ENCODE peak calls at places on chromosomes 3 and 15, in five cellular contexts. V is heart right ventricle, X is brain microvascular endothelial cell, P is H1, N is SJSA1. R is an unnamed sample.

GRCh38 chr3:71120012-71120411 is 463.5 kb downstream of the FOXP1 start:
- DNase-seq in V (no peak), X (no peak), P (no peak), N (no peak), R (peak)

GRCh38 chr15:80203361-80203885 is 48.6 kb downstream of the CTXND1 start:
- DNase-seq in V (no peak), X (no peak), P (no peak), N (peak), R (no peak)

GRCh38 chr3:59780209-59780608 is 730.4 kb upstream of the CFAP20DC start:
- DNase-seq in V (no peak), X (no peak), P (no peak), N (no peak), R (no peak)

GRCh38 chr3:113947372-113948014 is at the start of gene ZDHHC23:
- DNase-seq in V (peak), X (peak), P (peak), N (peak), R (no peak)

GRCh38 chr3:98695816-98696215 is 67.3 kb upstream of the ST3GAL6 start:
- DNase-seq in V (no peak), X (no peak), P (no peak), N (no peak), R (no peak)

GRCh38 chr3:37601832-37602231 is 259.8 kb upstream of the CTDSPL start:
- DNase-seq in V (no peak), X (no peak), P (no peak), N (no peak), R (no peak)

GRCh38 chr3:13420051-13420816 is at the start of gene NUP210:
- DNase-seq in V (no peak), X (no peak), P (peak), N (no peak), R (no peak)

GRCh38 chr3:140629351-140630137 is 48.3 kb upstream of the TRIM42 start:
- DNase-seq in V (no peak), X (peak), P (no peak), N (no peak), R (peak)

GRCh38 chr3:153835540-153835939 is 285.6 kb upstream of the ARHGEF26 start:
- DNase-seq in V (no peak), X (no peak), P (no peak), N (no peak), R (no peak)

GRCh38 chr15:66221126-66221525 is 32.4 kb downstream of the MEGF11 start:
- DNase-seq in V (no peak), X (no peak), P (no peak), N (no peak), R (no peak)

GRCh38 chr15:47500823-47501222 is 216.5 kb upstream of the SEMA6D start:
- DNase-seq in V (no peak), X (no peak), P (no peak), N (no peak), R (no peak)

GRCh38 chr15:80695099-80695910 is at the start of gene ABHD17C:
- DNase-seq in V (peak), X (peak), P (peak), N (peak), R (no peak)

GRCh38 chr15:65115086-65115485 is at the start of gene UBAP1L:
- DNase-seq in V (no peak), X (no peak), P (no peak), N (no peak), R (no peak)

GRCh38 chr3:44439499-44440295 is 37.8 kb downstream of the ZNF445 start:
- DNase-seq in V (peak), X (peak), P (no peak), N (no peak), R (no peak)

GRCh38 chr3:128933922-128934253 is 54.5 kb downstream of the ACAD9 start:
- DNase-seq in V (no peak), X (no peak), P (peak), N (peak), R (no peak)

GRCh38 chr15:40354408-40355171 is 3.4 kb upstream of the DISP2 start:
- DNase-seq in V (no peak), X (no peak), P (peak), N (no peak), R (no peak)

GRCh38 chr3:99902091-99902490 is 84.4 kb downstream of the CMSS1 start:
- DNase-seq in V (no peak), X (peak), P (no peak), N (no peak), R (no peak)

GRCh38 chr3:187902938-187903337 is 157.7 kb upstream of the BCL6 start:
- DNase-seq in V (no peak), X (no peak), P (no peak), N (no peak), R (no peak)

GRCh38 chr15:101314301-101314700 is 19.3 kb upstream of the SNRPA1 start:
- DNase-seq in V (no peak), X (no peak), P (no peak), N (no peak), R (no peak)

GRCh38 chr15:95843241-95843851 is 487.2 kb upstream of the NR2F2 start:
- DNase-seq in V (peak), X (peak), P (no peak), N (no peak), R (no peak)

GRCh38 chr3:117616213-117616612 is 906.6 kb downstream of the TUSC7 start:
- DNase-seq in V (no peak), X (no peak), P (no peak), N (no peak), R (no peak)

GRCh38 chr15:95837605-95838004 is 492.9 kb upstream of the NR2F2 start:
- DNase-seq in V (no peak), X (no peak), P (no peak), N (no peak), R (no peak)

GRCh38 chr3:182243625-182244024 is 531.9 kb downstream of the SOX2 start:
- DNase-seq in V (no peak), X (no peak), P (no peak), N (no peak), R (no peak)

GRCh38 chr3:182242563-182242962 is 530.8 kb downstream of the SOX2 start:
- DNase-seq in V (no peak), X (no peak), P (no peak), N (no peak), R (no peak)

GRCh38 chr3:182245059-182245458 is 533.3 kb downstream of the SOX2 start:
- DNase-seq in V (no peak), X (no peak), P (no peak), N (no peak), R (no peak)

GRCh38 chr3:182241777-182242556 is 530.2 kb downstream of the SOX2 start:
- DNase-seq in V (peak), X (no peak), P (no peak), N (no peak), R (no peak)

DNA sequence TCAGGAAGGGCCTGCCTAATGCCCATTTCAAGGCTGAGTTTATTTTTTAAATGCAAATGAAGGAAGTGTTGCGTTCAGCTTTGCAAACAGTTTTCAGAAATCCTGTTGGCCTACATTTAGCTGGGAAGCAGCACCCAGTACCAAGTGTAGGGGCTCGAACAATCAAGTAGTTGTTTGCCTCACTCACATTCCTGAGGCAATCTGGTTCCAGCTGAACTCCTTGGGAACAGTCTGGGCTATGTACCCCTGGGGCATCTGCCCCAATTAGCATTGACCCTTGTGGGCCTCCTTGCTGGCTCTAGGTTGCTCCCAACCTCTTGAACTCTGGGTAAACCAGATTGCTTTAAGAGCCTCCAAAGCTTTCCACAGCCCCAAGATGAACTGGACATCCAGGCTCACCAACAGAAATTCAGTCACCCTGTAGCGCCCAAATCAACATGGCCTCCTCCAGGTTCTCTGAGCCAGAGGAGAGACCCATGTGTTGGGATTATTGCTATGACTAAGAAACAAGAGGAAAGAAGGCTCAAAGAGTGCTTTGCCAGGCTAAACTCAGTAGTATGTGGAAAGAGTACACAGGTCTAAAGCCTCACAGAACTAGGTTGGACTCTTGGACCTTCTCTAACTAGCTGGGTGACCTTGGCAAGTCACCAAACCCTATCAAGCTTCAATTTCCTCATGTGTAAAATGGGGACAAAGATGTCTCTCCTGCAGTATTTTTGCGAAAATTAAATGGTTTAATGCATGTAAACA is 532.7 kb downstream of the SOX2 start:
- DNase-seq in V (no peak), X (no peak), P (no peak), N (no peak), R (no peak)
- H3K27ac ChIP-seq in V (no peak), X (no peak), P (no peak), N (no peak), R (no peak)

DNA sequence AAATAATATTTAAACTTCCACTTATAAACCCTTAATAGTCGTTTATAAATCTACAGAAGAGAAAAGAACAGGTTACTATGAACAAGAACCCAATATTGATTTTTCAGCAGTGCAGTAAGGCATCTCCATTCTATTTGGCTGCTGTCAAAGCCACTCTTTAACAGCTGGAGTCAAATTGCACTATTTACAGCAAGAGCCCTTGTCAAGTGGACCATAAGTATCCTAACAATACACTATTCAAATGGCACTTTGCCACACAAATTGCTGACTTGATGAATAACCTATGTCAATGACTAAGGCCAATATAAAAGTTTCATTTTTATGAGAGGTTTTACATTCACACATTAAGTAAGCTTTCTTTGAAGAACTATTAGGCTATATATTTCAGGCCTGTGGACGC is 100.6 kb downstream of the WDR72 start:
- DNase-seq in V (no peak), X (no peak), P (no peak), N (no peak), R (no peak)
- H3K27ac ChIP-seq in V (no peak), X (no peak), P (no peak), N (no peak), R (no peak)

GRCh38 chr15:74789171-74789627 is 7.3 kb downstream of the CSK start:
- DNase-seq in V (no peak), X (no peak), P (no peak), N (no peak), R (no peak)
- H3K27ac ChIP-seq in V (peak), X (no peak), P (no peak), N (no peak), R (peak)

GRCh38 chr15:70837476-70837875 is 16.5 kb downstream of the LARP6 start:
- DNase-seq in V (no peak), X (no peak), P (no peak), N (no peak), R (no peak)
- H3K27ac ChIP-seq in V (peak), X (no peak), P (no peak), N (no peak), R (no peak)

GRCh38 chr15:31024330-31024729 is 32.9 kb upstream of the MTMR10 start:
- DNase-seq in V (no peak), X (peak), P (no peak), N (peak), R (peak)
- H3K27ac ChIP-seq in V (no peak), X (peak), P (peak), N (peak), R (peak)

GRCh38 chr15:38041576-38041975 is 107.1 kb downstream of the TMCO5A start:
- DNase-seq in V (no peak), X (no peak), P (no peak), N (no peak), R (peak)

GRCh38 chr15:38038659-38039442 is 104.4 kb downstream of the TMCO5A start:
- DNase-seq in V (no peak), X (peak), P (no peak), N (no peak), R (peak)

GRCh38 chr15:38048001-38048455 is 113.6 kb downstream of the TMCO5A start:
- DNase-seq in V (no peak), X (no peak), P (no peak), N (no peak), R (no peak)

GRCh38 chr15:38040615-38041014 is 106.2 kb downstream of the TMCO5A start:
- DNase-seq in V (no peak), X (no peak), P (no peak), N (no peak), R (no peak)

GRCh38 chr15:38042707-38043445 is 108.4 kb downstream of the TMCO5A start:
- DNase-seq in V (peak), X (no peak), P (no peak), N (no peak), R (no peak)
- H3K27ac ChIP-seq in V (no peak), X (no peak), P (no peak), N (no peak), R (no peak)

GRCh38 chr15:90801803-90802202 is 66.6 kb upstream of the FURIN start:
- DNase-seq in V (no peak), X (no peak), P (no peak), N (no peak), R (no peak)

GRCh38 chr15:90794538-90794937 is 73.8 kb upstream of the FURIN start:
- DNase-seq in V (no peak), X (no peak), P (no peak), N (no peak), R (no peak)

DNA sequence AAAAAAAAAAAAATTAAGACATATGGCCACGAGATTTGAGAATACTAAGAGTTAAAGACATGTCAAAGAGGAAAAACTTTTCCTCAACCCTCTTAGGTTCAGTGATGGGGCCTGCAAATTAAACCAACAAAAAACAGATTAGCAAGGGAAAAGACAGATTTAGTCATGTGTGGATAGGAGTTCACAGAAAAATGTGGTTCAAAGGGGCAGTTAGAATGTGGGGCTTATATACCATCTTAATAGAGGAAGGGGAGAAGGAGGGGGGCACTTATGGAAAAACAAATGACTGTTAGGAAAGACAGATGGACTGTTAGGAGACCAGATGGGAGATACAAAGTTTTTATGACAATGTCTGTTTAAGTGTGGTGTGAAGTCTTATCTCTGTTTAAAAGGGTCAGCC is 68.7 kb upstream of the FURIN start:
- DNase-seq in V (no peak), X (no peak), P (no peak), N (no peak), R (no peak)
- H3K27ac ChIP-seq in V (no peak), X (no peak), P (no peak), N (peak), R (no peak)

GRCh38 chr3:53223025-53223424 is 32.8 kb downstream of the TKT start:
- DNase-seq in V (no peak), X (no peak), P (peak), N (no peak), R (no peak)
- H3K27ac ChIP-seq in V (no peak), X (no peak), P (no peak), N (no peak), R (no peak)

GRCh38 chr15:98948456-98948855 is 59.1 kb downstream of the PGPEP1L start:
- DNase-seq in V (no peak), X (no peak), P (no peak), N (no peak), R (no peak)

GRCh38 chr15:98951004-98951403 is 56.6 kb downstream of the PGPEP1L start:
- DNase-seq in V (no peak), X (no peak), P (no peak), N (no peak), R (no peak)

GRCh38 chr15:98946301-98947255 is 61.0 kb downstream of the PGPEP1L start:
- DNase-seq in V (peak), X (peak), P (no peak), N (no peak), R (no peak)

GRCh38 chr15:98949624-98950023 is 58.0 kb downstream of the PGPEP1L start:
- DNase-seq in V (no peak), X (no peak), P (no peak), N (no peak), R (no peak)

GRCh38 chr15:98948941-98949340 is 58.7 kb downstream of the PGPEP1L start:
- DNase-seq in V (no peak), X (no peak), P (no peak), N (no peak), R (no peak)
- H3K27ac ChIP-seq in V (no peak), X (no peak), P (no peak), N (no peak), R (no peak)